ENCODE peak calls at places on chromosome 1, in ten cellular contexts. One of them, this sample, is unnamed.

GRCh38 chr1:71667224-71667623 is 586.4 kb upstream of the ZRANB2 start:
- DNase-seq in NCI-H460: peak
- DNase-seq in HEK293T: peak
- DNase-seq in activated CD4-positive, alpha-beta T cell treated with anti-CD3 and anti-CD28 coated beads for 1 hour: no peak
- DNase-seq in activated effector memory CD4-positive, alpha-beta T cell treated with anti-CD3 and anti-CD28 coated beads, Interleukin-2, amount 50 U/mL, for 16 hours: no peak
- DNase-seq in bronchial epithelial cell: peak
- DNase-seq in AG08396: no peak
- DNase-seq in left lung: no peak
- DNase-seq in left kidney: peak
- DNase-seq in lower leg skin: no peak
- DNase-seq in this sample: peak

GRCh38 chr1:228031276-228031995 is 24.6 kb downstream of the WNT3A start:
- DNase-seq in NCI-H460: no peak
- DNase-seq in HEK293T: no peak
- DNase-seq in activated CD4-positive, alpha-beta T cell treated with anti-CD3 and anti-CD28 coated beads for 1 hour: no peak
- DNase-seq in activated effector memory CD4-positive, alpha-beta T cell treated with anti-CD3 and anti-CD28 coated beads, Interleukin-2, amount 50 U/mL, for 16 hours: no peak
- DNase-seq in bronchial epithelial cell: no peak
- DNase-seq in AG08396: no peak
- DNase-seq in left lung: no peak
- DNase-seq in left kidney: no peak
- DNase-seq in lower leg skin: no peak
- DNase-seq in this sample: no peak

GRCh38 chr1:235023197-235024044 is 105.2 kb downstream of the TOMM20 start:
- DNase-seq in NCI-H460: no peak
- DNase-seq in HEK293T: no peak
- DNase-seq in activated CD4-positive, alpha-beta T cell treated with anti-CD3 and anti-CD28 coated beads for 1 hour: no peak
- DNase-seq in activated effector memory CD4-positive, alpha-beta T cell treated with anti-CD3 and anti-CD28 coated beads, Interleukin-2, amount 50 U/mL, for 16 hours: no peak
- DNase-seq in bronchial epithelial cell: no peak
- DNase-seq in AG08396: no peak
- DNase-seq in left lung: no peak
- DNase-seq in left kidney: peak
- DNase-seq in lower leg skin: no peak
- DNase-seq in this sample: no peak

GRCh38 chr1:111559736-111560279 is 56.4 kb upstream of the ADORA3 start:
- DNase-seq in NCI-H460: no peak
- DNase-seq in HEK293T: no peak
- DNase-seq in activated CD4-positive, alpha-beta T cell treated with anti-CD3 and anti-CD28 coated beads for 1 hour: no peak
- DNase-seq in activated effector memory CD4-positive, alpha-beta T cell treated with anti-CD3 and anti-CD28 coated beads, Interleukin-2, amount 50 U/mL, for 16 hours: no peak
- DNase-seq in bronchial epithelial cell: peak
- DNase-seq in AG08396: no peak
- DNase-seq in left lung: no peak
- DNase-seq in left kidney: no peak
- DNase-seq in lower leg skin: no peak
- DNase-seq in this sample: peak

GRCh38 chr1:33494929-33495328 is 22.5 kb downstream of the ZSCAN20 start:
- DNase-seq in NCI-H460: no peak
- DNase-seq in HEK293T: no peak
- DNase-seq in activated CD4-positive, alpha-beta T cell treated with anti-CD3 and anti-CD28 coated beads for 1 hour: no peak
- DNase-seq in activated effector memory CD4-positive, alpha-beta T cell treated with anti-CD3 and anti-CD28 coated beads, Interleukin-2, amount 50 U/mL, for 16 hours: no peak
- DNase-seq in bronchial epithelial cell: no peak
- DNase-seq in AG08396: no peak
- DNase-seq in left lung: no peak
- DNase-seq in left kidney: no peak
- DNase-seq in lower leg skin: no peak
- DNase-seq in this sample: no peak

GRCh38 chr1:235887676-235888075 is 21.0 kb upstream of the LYST start:
- DNase-seq in NCI-H460: no peak
- DNase-seq in HEK293T: no peak
- DNase-seq in activated CD4-positive, alpha-beta T cell treated with anti-CD3 and anti-CD28 coated beads for 1 hour: no peak
- DNase-seq in activated effector memory CD4-positive, alpha-beta T cell treated with anti-CD3 and anti-CD28 coated beads, Interleukin-2, amount 50 U/mL, for 16 hours: no peak
- DNase-seq in bronchial epithelial cell: peak
- DNase-seq in AG08396: no peak
- DNase-seq in left lung: no peak
- DNase-seq in left kidney: no peak
- DNase-seq in lower leg skin: no peak
- DNase-seq in this sample: no peak

GRCh38 chr1:165287329-165287728 is 69.2 kb downstream of the LMX1A start:
- DNase-seq in NCI-H460: no peak
- DNase-seq in HEK293T: no peak
- DNase-seq in activated CD4-positive, alpha-beta T cell treated with anti-CD3 and anti-CD28 coated beads for 1 hour: no peak
- DNase-seq in activated effector memory CD4-positive, alpha-beta T cell treated with anti-CD3 and anti-CD28 coated beads, Interleukin-2, amount 50 U/mL, for 16 hours: no peak
- DNase-seq in bronchial epithelial cell: no peak
- DNase-seq in AG08396: no peak
- DNase-seq in left lung: no peak
- DNase-seq in left kidney: no peak
- DNase-seq in lower leg skin: no peak
- DNase-seq in this sample: no peak

GRCh38 chr1:162973381-162973795 is 95.8 kb upstream of the RGS4 start:
- DNase-seq in NCI-H460: no peak
- DNase-seq in HEK293T: no peak
- DNase-seq in activated CD4-positive, alpha-beta T cell treated with anti-CD3 and anti-CD28 coated beads for 1 hour: no peak
- DNase-seq in activated effector memory CD4-positive, alpha-beta T cell treated with anti-CD3 and anti-CD28 coated beads, Interleukin-2, amount 50 U/mL, for 16 hours: no peak
- DNase-seq in bronchial epithelial cell: peak
- DNase-seq in AG08396: peak
- DNase-seq in left lung: no peak
- DNase-seq in left kidney: no peak
- DNase-seq in lower leg skin: no peak
- DNase-seq in this sample: peak

GRCh38 chr1:3948344-3948743 is 48.3 kb upstream of the C1orf174 start:
- DNase-seq in NCI-H460: no peak
- DNase-seq in HEK293T: no peak
- DNase-seq in activated CD4-positive, alpha-beta T cell treated with anti-CD3 and anti-CD28 coated beads for 1 hour: no peak
- DNase-seq in activated effector memory CD4-positive, alpha-beta T cell treated with anti-CD3 and anti-CD28 coated beads, Interleukin-2, amount 50 U/mL, for 16 hours: no peak
- DNase-seq in bronchial epithelial cell: peak
- DNase-seq in AG08396: no peak
- DNase-seq in left lung: no peak
- DNase-seq in left kidney: no peak
- DNase-seq in lower leg skin: no peak
- DNase-seq in this sample: no peak

GRCh38 chr1:169849346-169850022 is 44.2 kb downstream of the SCYL3 start:
- DNase-seq in NCI-H460: no peak
- DNase-seq in HEK293T: no peak
- DNase-seq in activated CD4-positive, alpha-beta T cell treated with anti-CD3 and anti-CD28 coated beads for 1 hour: no peak
- DNase-seq in activated effector memory CD4-positive, alpha-beta T cell treated with anti-CD3 and anti-CD28 coated beads, Interleukin-2, amount 50 U/mL, for 16 hours: no peak
- DNase-seq in bronchial epithelial cell: no peak
- DNase-seq in AG08396: no peak
- DNase-seq in left lung: no peak
- DNase-seq in left kidney: no peak
- DNase-seq in lower leg skin: no peak
- DNase-seq in this sample: no peak